ENCODE peak calls at places on chromosomes 4 and X, in six cellular contexts. One of them, this sample, is unnamed.

GRCh38 chr4:152278505-152279301 is 257.2 kb downstream of the FBXW7 start:
- DNase-seq in COLO829: no peak
- DNase-seq in left lung: peak
- DNase-seq in NCI-H748 treated with DMSO at 0.1 percent for 48 hours: peak
- DNase-seq in NCI-H69: peak
- DNase-seq in mesendoderm: peak
- DNase-seq in this sample: no peak

GRCh38 chrX:151754042-151754419 is 19.5 kb downstream of the CNGA2 start:
- DNase-seq in NCI-H748 treated with DMSO at 0.1 percent for 48 hours: no peak
- DNase-seq in mesendoderm: peak
- DNase-seq in COLO829: no peak
- DNase-seq in NCI-H69: no peak
- DNase-seq in left lung: no peak
- DNase-seq in this sample: no peak

GRCh38 chr4:93267747-93268146 is 560.8 kb upstream of the ATOH1 start:
- DNase-seq in NCI-H69: no peak
- DNase-seq in mesendoderm: peak
- DNase-seq in COLO829: no peak
- DNase-seq in left lung: no peak
- DNase-seq in NCI-H748 treated with DMSO at 0.1 percent for 48 hours: no peak
- DNase-seq in this sample: peak

GRCh38 chr4:2962614-2963184 is 507 bp downstream of the NOP14 start:
- DNase-seq in mesendoderm: peak
- DNase-seq in COLO829: no peak
- DNase-seq in NCI-H69: peak
- DNase-seq in NCI-H748 treated with DMSO at 0.1 percent for 48 hours: no peak
- DNase-seq in left lung: no peak
- DNase-seq in this sample: no peak

GRCh38 chr4:183971938-183972490 is 66.9 kb downstream of the STOX2 start:
- DNase-seq in left lung: no peak
- DNase-seq in mesendoderm: no peak
- DNase-seq in NCI-H748 treated with DMSO at 0.1 percent for 48 hours: no peak
- DNase-seq in NCI-H69: no peak
- DNase-seq in COLO829: no peak
- DNase-seq in this sample: no peak

GRCh38 chr4:92305148-92305877 is 1.5 kb downstream of the GRID2 start:
- DNase-seq in left lung: peak
- DNase-seq in NCI-H748 treated with DMSO at 0.1 percent for 48 hours: peak
- DNase-seq in COLO829: no peak
- DNase-seq in mesendoderm: peak
- DNase-seq in NCI-H69: peak
- DNase-seq in this sample: peak

GRCh38 chr4:996030-996993 is 3.1 kb upstream of the SLC26A1 start:
- DNase-seq in NCI-H69: no peak
- DNase-seq in COLO829: no peak
- DNase-seq in NCI-H748 treated with DMSO at 0.1 percent for 48 hours: no peak
- DNase-seq in mesendoderm: no peak
- DNase-seq in left lung: no peak
- DNase-seq in this sample: peak

GRCh38 chrX:103367502-103367901 is 8.8 kb upstream of the BEX3 start:
- DNase-seq in COLO829: no peak
- DNase-seq in NCI-H69: no peak
- DNase-seq in left lung: no peak
- DNase-seq in NCI-H748 treated with DMSO at 0.1 percent for 48 hours: no peak
- DNase-seq in mesendoderm: peak
- DNase-seq in this sample: no peak

GRCh38 chr4:83889802-83890201 is 353.9 kb downstream of the GPAT3 start:
- DNase-seq in mesendoderm: no peak
- DNase-seq in left lung: no peak
- DNase-seq in NCI-H69: no peak
- DNase-seq in COLO829: no peak
- DNase-seq in NCI-H748 treated with DMSO at 0.1 percent for 48 hours: no peak
- DNase-seq in this sample: no peak

GRCh38 chr4:152938237-152938969 is 2.3 kb downstream of the FHDC1 start:
- DNase-seq in mesendoderm: no peak
- DNase-seq in NCI-H69: peak
- DNase-seq in left lung: no peak
- DNase-seq in COLO829: no peak
- DNase-seq in NCI-H748 treated with DMSO at 0.1 percent for 48 hours: no peak
- DNase-seq in this sample: no peak

GRCh38 chr4:113293043-113293560 is 243.6 kb downstream of the ANK2 start:
- DNase-seq in NCI-H748 treated with DMSO at 0.1 percent for 48 hours: no peak
- DNase-seq in mesendoderm: peak
- DNase-seq in NCI-H69: no peak
- DNase-seq in COLO829: no peak
- DNase-seq in left lung: peak
- DNase-seq in this sample: no peak